ENCODE peak calls at places on chromosome 9, in four cellular contexts. One of them, this sample, is unnamed.
A peak's percentile ranks its signal among the peaks of the same experiment; 100 is the strongest.

GRCh38 chr9:90805006-90805993 is 3.7 kb downstream of the SYK start:
- DNase-seq in CD4-positive, alpha-beta memory T cell: no peak
- DNase-seq in CD4-positive, alpha-beta T cell: no peak
- DNase-seq in right lobe of liver: no peak
- DNase-seq in this sample: no peak

GRCh38 chr9:35105571-35106342 is 2.8 kb upstream of the STOML2 start:
- DNase-seq in CD4-positive, alpha-beta T cell: no peak
- DNase-seq in right lobe of liver: no peak
- DNase-seq in CD4-positive, alpha-beta memory T cell: no peak
- DNase-seq in this sample: no peak

GRCh38 chr9:86185872-86186271 is 73.6 kb downstream of the C9orf153 start:
- DNase-seq in CD4-positive, alpha-beta T cell: no peak
- DNase-seq in CD4-positive, alpha-beta memory T cell: no peak
- DNase-seq in right lobe of liver: no peak
- DNase-seq in this sample: no peak

GRCh38 chr9:119044801-119045200 is 324.4 kb downstream of the BRINP1 start:
- DNase-seq in CD4-positive, alpha-beta memory T cell: no peak
- DNase-seq in CD4-positive, alpha-beta T cell: no peak
- DNase-seq in right lobe of liver: no peak
- DNase-seq in this sample: no peak

GRCh38 chr9:27247756-27248155 is 49.2 kb downstream of the EQTN start:
- DNase-seq in right lobe of liver: no peak
- DNase-seq in CD4-positive, alpha-beta memory T cell: no peak
- DNase-seq in CD4-positive, alpha-beta T cell: no peak
- DNase-seq in this sample: no peak

GRCh38 chr9:105359899-105360298 is 87.9 kb upstream of the FSD1L start:
- DNase-seq in CD4-positive, alpha-beta memory T cell: no peak
- DNase-seq in CD4-positive, alpha-beta T cell: no peak
- DNase-seq in right lobe of liver: no peak
- DNase-seq in this sample: no peak

GRCh38 chr9:101536351-101536750 is 2.7 kb downstream of the RNF20 start:
- DNase-seq in CD4-positive, alpha-beta T cell: no peak
- DNase-seq in right lobe of liver: no peak
- DNase-seq in CD4-positive, alpha-beta memory T cell: no peak
- DNase-seq in this sample: no peak

GRCh38 chr9:69696802-69697201 is 24.6 kb upstream of the APBA1 start:
- DNase-seq in CD4-positive, alpha-beta T cell: no peak
- DNase-seq in CD4-positive, alpha-beta memory T cell: no peak
- DNase-seq in right lobe of liver: no peak
- DNase-seq in this sample: no peak

GRCh38 chr9:119588874-119589560 is 219.8 kb upstream of the BRINP1 start:
- DNase-seq in CD4-positive, alpha-beta memory T cell: no peak
- DNase-seq in right lobe of liver: no peak
- DNase-seq in CD4-positive, alpha-beta T cell: no peak
- DNase-seq in this sample: no peak

GRCh38 chr9:135971892-135972291 is 10.7 kb upstream of the UBAC1 start:
- DNase-seq in CD4-positive, alpha-beta T cell: no peak
- DNase-seq in CD4-positive, alpha-beta memory T cell: peak; percentile 46
- DNase-seq in right lobe of liver: peak; percentile 53
- DNase-seq in this sample: no peak

GRCh38 chr9:136619742-136620440 is 42.8 kb upstream of the EGFL7 start:
- DNase-seq in CD4-positive, alpha-beta T cell: no peak
- DNase-seq in right lobe of liver: peak; percentile 95
- DNase-seq in CD4-positive, alpha-beta memory T cell: no peak
- DNase-seq in this sample: no peak

GRCh38 chr9:3224931-3225330 is 300.9 kb downstream of the RFX3 start:
- DNase-seq in right lobe of liver: no peak
- DNase-seq in CD4-positive, alpha-beta memory T cell: no peak
- DNase-seq in CD4-positive, alpha-beta T cell: no peak
- DNase-seq in this sample: no peak

GRCh38 chr9:129640086-129640870 is 1.7 kb downstream of the ASB6 start:
- DNase-seq in CD4-positive, alpha-beta memory T cell: no peak
- DNase-seq in right lobe of liver: no peak
- DNase-seq in CD4-positive, alpha-beta T cell: no peak
- DNase-seq in this sample: peak; percentile 57

GRCh38 chr9:124296094-124296493 is 38.3 kb downstream of the NEK6 start:
- DNase-seq in CD4-positive, alpha-beta T cell: no peak
- DNase-seq in right lobe of liver: peak; percentile 26
- DNase-seq in CD4-positive, alpha-beta memory T cell: no peak
- DNase-seq in this sample: no peak

GRCh38 chr9:33233659-33234335 is 6.2 kb upstream of the SPINK4 start:
- DNase-seq in right lobe of liver: peak; percentile 27
- DNase-seq in CD4-positive, alpha-beta T cell: no peak
- DNase-seq in CD4-positive, alpha-beta memory T cell: no peak
- DNase-seq in this sample: no peak

GRCh38 chr9:94846739-94847138 is 120.2 kb downstream of the AOPEP start:
- DNase-seq in CD4-positive, alpha-beta T cell: no peak
- DNase-seq in CD4-positive, alpha-beta memory T cell: no peak
- DNase-seq in right lobe of liver: no peak
- DNase-seq in this sample: no peak

GRCh38 chr9:94843089-94843488 is 116.6 kb downstream of the AOPEP start:
- DNase-seq in CD4-positive, alpha-beta T cell: no peak
- DNase-seq in CD4-positive, alpha-beta memory T cell: no peak
- DNase-seq in right lobe of liver: no peak
- DNase-seq in this sample: no peak

GRCh38 chr9:94851467-94851866 is 125.0 kb downstream of the AOPEP start:
- DNase-seq in right lobe of liver: no peak
- DNase-seq in CD4-positive, alpha-beta memory T cell: no peak
- DNase-seq in CD4-positive, alpha-beta T cell: no peak
- DNase-seq in this sample: no peak

GRCh38 chr9:94850540-94851434 is 124.3 kb downstream of the AOPEP start:
- DNase-seq in right lobe of liver: no peak
- DNase-seq in CD4-positive, alpha-beta T cell: no peak
- DNase-seq in CD4-positive, alpha-beta memory T cell: no peak
- DNase-seq in this sample: no peak

DNA sequence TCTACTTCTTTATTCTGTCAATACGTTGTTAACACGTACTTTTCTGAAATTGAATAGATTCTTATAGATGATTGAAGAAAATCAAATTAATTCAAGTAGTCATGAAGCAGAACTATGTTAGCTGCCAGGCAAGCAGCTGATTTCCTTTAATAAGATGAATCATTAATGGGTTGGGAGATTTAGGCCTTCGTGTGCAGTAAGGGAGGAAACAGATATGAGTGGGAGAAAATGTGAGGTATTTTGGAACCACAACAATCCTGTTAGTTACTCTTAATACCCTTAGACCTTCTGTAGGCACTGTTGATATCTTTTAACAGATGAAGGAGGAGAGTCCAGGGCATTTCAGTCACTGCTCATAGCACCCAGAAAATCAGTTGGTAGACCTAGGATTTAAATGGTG is 121.0 kb downstream of the AOPEP start:
- DNase-seq in CD4-positive, alpha-beta T cell: no peak
- DNase-seq in right lobe of liver: no peak
- DNase-seq in CD4-positive, alpha-beta memory T cell: no peak
- DNase-seq in this sample: no peak
- H3K27ac ChIP-seq in CD4-positive, alpha-beta T cell: no peak overlapping the region
- H3K27ac ChIP-seq in right lobe of liver: no peak overlapping the region
- H3K27ac ChIP-seq in CD4-positive, alpha-beta memory T cell: no peak overlapping the region
- H3K27ac ChIP-seq in this sample: no peak overlapping the region

DNA sequence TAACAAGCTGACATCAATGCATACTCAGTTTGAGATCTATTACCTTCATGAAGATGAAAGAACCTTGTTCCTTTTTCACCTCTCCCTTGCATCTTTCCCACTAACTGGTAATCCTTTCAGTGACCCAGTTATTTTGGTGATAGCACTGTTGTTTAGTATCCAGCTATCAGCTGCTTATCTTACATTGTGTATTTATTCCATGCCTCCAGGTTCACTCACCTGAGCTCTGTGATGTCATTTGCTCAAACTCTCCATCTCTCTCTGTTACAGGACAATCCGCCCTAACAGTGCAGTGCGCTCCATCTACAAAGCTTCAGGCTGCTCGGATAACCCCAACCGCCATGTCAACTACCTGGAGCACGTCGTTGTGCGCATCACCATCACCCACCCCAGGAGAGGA is 235.5 kb downstream of the RFK start:
- DNase-seq in CD4-positive, alpha-beta T cell: no peak
- DNase-seq in CD4-positive, alpha-beta memory T cell: no peak
- DNase-seq in right lobe of liver: no peak
- DNase-seq in this sample: no peak
- H3K27ac ChIP-seq in CD4-positive, alpha-beta T cell: no peak overlapping the region
- H3K27ac ChIP-seq in CD4-positive, alpha-beta memory T cell: no peak overlapping the region
- H3K27ac ChIP-seq in right lobe of liver: peak overlapping the region; percentile 76
- H3K27ac ChIP-seq in this sample: no peak overlapping the region

GRCh38 chr9:131516930-131517329 is 14.1 kb downstream of the UCK1 start:
- DNase-seq in CD4-positive, alpha-beta memory T cell: no peak
- DNase-seq in right lobe of liver: no peak
- DNase-seq in CD4-positive, alpha-beta T cell: no peak
- DNase-seq in this sample: no peak
- H3K27ac ChIP-seq in CD4-positive, alpha-beta memory T cell: no peak overlapping the region
- H3K27ac ChIP-seq in right lobe of liver: no peak overlapping the region
- H3K27ac ChIP-seq in CD4-positive, alpha-beta T cell: no peak overlapping the region
- H3K27ac ChIP-seq in this sample: no peak overlapping the region

GRCh38 chr9:110814159-110814558 is 145.6 kb downstream of the MUSK start:
- DNase-seq in CD4-positive, alpha-beta memory T cell: no peak
- DNase-seq in right lobe of liver: no peak
- DNase-seq in CD4-positive, alpha-beta T cell: no peak
- DNase-seq in this sample: no peak
- H3K27ac ChIP-seq in CD4-positive, alpha-beta memory T cell: no peak overlapping the region
- H3K27ac ChIP-seq in right lobe of liver: no peak overlapping the region
- H3K27ac ChIP-seq in CD4-positive, alpha-beta T cell: no peak overlapping the region
- H3K27ac ChIP-seq in this sample: no peak overlapping the region

GRCh38 chr9:121283856-121284732 is 16.1 kb downstream of the GSN start:
- DNase-seq in CD4-positive, alpha-beta T cell: no peak
- DNase-seq in right lobe of liver: no peak
- DNase-seq in CD4-positive, alpha-beta memory T cell: no peak
- DNase-seq in this sample: no peak

GRCh38 chr9:121280715-121281613 is 13.0 kb downstream of the GSN start:
- DNase-seq in CD4-positive, alpha-beta T cell: no peak
- DNase-seq in CD4-positive, alpha-beta memory T cell: no peak
- DNase-seq in right lobe of liver: no peak
- DNase-seq in this sample: no peak

GRCh38 chr9:121281614-121282291 is 13.8 kb downstream of the GSN start:
- DNase-seq in CD4-positive, alpha-beta T cell: no peak
- DNase-seq in CD4-positive, alpha-beta memory T cell: no peak
- DNase-seq in right lobe of liver: peak; percentile 72
- DNase-seq in this sample: no peak

GRCh38 chr9:121283072-121283398 is 15.1 kb downstream of the GSN start:
- DNase-seq in CD4-positive, alpha-beta T cell: no peak
- DNase-seq in right lobe of liver: no peak
- DNase-seq in CD4-positive, alpha-beta memory T cell: no peak
- DNase-seq in this sample: no peak

GRCh38 chr9:121282309-121283071 is 14.5 kb downstream of the GSN start:
- DNase-seq in right lobe of liver: no peak
- DNase-seq in CD4-positive, alpha-beta memory T cell: no peak
- DNase-seq in CD4-positive, alpha-beta T cell: no peak
- DNase-seq in this sample: no peak
- H3K27ac ChIP-seq in right lobe of liver: peak overlapping the region; percentile 56
- H3K27ac ChIP-seq in CD4-positive, alpha-beta memory T cell: no peak overlapping the region
- H3K27ac ChIP-seq in CD4-positive, alpha-beta T cell: no peak overlapping the region
- H3K27ac ChIP-seq in this sample: peak overlapping the region; percentile 91

GRCh38 chr9:125515281-125515680 is 191.7 kb downstream of the MAPKAP1 start:
- DNase-seq in CD4-positive, alpha-beta memory T cell: no peak
- DNase-seq in CD4-positive, alpha-beta T cell: no peak
- DNase-seq in right lobe of liver: no peak
- DNase-seq in this sample: no peak

GRCh38 chr9:125516381-125516960 is 190.5 kb downstream of the MAPKAP1 start:
- DNase-seq in right lobe of liver: no peak
- DNase-seq in CD4-positive, alpha-beta T cell: no peak
- DNase-seq in CD4-positive, alpha-beta memory T cell: no peak
- DNase-seq in this sample: no peak

GRCh38 chr9:125511780-125512179 is 195.2 kb downstream of the MAPKAP1 start:
- DNase-seq in CD4-positive, alpha-beta memory T cell: no peak
- DNase-seq in right lobe of liver: no peak
- DNase-seq in CD4-positive, alpha-beta T cell: no peak
- DNase-seq in this sample: no peak

GRCh38 chr9:125514468-125514867 is 192.5 kb downstream of the MAPKAP1 start:
- DNase-seq in CD4-positive, alpha-beta T cell: no peak
- DNase-seq in right lobe of liver: no peak
- DNase-seq in CD4-positive, alpha-beta memory T cell: no peak
- DNase-seq in this sample: no peak

DNA sequence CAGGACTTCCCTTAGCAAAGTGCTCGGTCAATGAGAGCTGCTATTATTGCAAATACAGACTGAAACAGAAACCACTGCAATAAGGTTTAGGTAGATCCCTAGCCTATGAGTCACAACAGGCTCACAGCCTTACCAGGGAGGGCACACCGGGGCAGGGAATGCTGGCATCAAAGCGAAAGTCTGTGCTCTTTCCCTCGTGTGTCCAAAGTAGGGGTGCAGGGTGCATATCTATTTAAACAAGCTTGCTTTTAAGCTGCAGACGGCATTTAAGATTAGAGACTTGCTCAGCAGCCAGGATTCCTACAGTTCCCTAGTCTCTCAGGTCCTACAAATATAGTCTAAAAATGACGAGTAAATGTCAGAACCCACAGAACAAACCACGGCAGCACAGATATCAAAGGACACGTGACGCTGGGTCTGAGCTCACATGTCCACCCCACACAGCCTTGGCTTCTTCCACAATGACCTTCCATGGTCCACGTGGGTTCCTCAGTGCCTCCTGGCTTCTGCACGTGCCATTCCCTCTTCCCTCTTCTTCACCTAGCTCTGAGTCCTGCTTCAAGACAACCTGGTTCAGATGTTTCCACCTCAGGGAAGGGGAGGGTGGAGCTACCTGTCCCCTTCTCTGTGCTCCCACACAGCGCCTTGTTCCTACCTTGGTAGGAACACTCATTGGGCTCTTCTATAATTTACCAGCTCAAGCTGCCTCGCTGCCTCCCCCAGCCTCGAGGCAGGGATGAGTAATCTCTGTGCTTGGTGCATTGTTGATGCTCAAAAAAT is 193.2 kb downstream of the MAPKAP1 start:
- DNase-seq in CD4-positive, alpha-beta memory T cell: no peak
- DNase-seq in right lobe of liver: peak; percentile 72
- DNase-seq in CD4-positive, alpha-beta T cell: no peak
- DNase-seq in this sample: peak; percentile 71
- H3K27ac ChIP-seq in CD4-positive, alpha-beta memory T cell: no peak overlapping the region
- H3K27ac ChIP-seq in right lobe of liver: peak overlapping the region; percentile 75
- H3K27ac ChIP-seq in CD4-positive, alpha-beta T cell: no peak overlapping the region
- H3K27ac ChIP-seq in this sample: peak overlapping the region; percentile 72

GRCh38 chr9:95874989-95875304 is 544 bp upstream of the ERCC6L2 start:
- DNase-seq in CD4-positive, alpha-beta memory T cell: peak; percentile 57
- DNase-seq in right lobe of liver: peak; percentile 66
- DNase-seq in CD4-positive, alpha-beta T cell: peak; percentile 34
- DNase-seq in this sample: peak; percentile 48
- H3K27ac ChIP-seq in CD4-positive, alpha-beta memory T cell: no peak overlapping the region
- H3K27ac ChIP-seq in right lobe of liver: no peak overlapping the region
- H3K27ac ChIP-seq in CD4-positive, alpha-beta T cell: no peak overlapping the region
- H3K27ac ChIP-seq in this sample: peak overlapping the region; percentile 98

GRCh38 chr9:133950206-133950915 is 41.8 kb downstream of the VAV2 start:
- DNase-seq in right lobe of liver: peak; percentile 17
- DNase-seq in CD4-positive, alpha-beta T cell: no peak
- DNase-seq in CD4-positive, alpha-beta memory T cell: no peak
- DNase-seq in this sample: no peak
- H3K27ac ChIP-seq in right lobe of liver: no peak overlapping the region
- H3K27ac ChIP-seq in CD4-positive, alpha-beta T cell: no peak overlapping the region
- H3K27ac ChIP-seq in CD4-positive, alpha-beta memory T cell: no peak overlapping the region
- H3K27ac ChIP-seq in this sample: no peak overlapping the region

GRCh38 chr9:128243486-128244415 is 32.1 kb downstream of the GOLGA2 start:
- DNase-seq in CD4-positive, alpha-beta memory T cell: no peak
- DNase-seq in CD4-positive, alpha-beta T cell: no peak
- DNase-seq in right lobe of liver: no peak
- DNase-seq in this sample: no peak

GRCh38 chr9:128244443-128245226 is 31.2 kb downstream of the GOLGA2 start:
- DNase-seq in CD4-positive, alpha-beta T cell: no peak
- DNase-seq in right lobe of liver: no peak
- DNase-seq in CD4-positive, alpha-beta memory T cell: no peak
- DNase-seq in this sample: no peak

GRCh38 chr9:128242828-128243485 is 32.9 kb downstream of the GOLGA2 start:
- DNase-seq in CD4-positive, alpha-beta T cell: no peak
- DNase-seq in CD4-positive, alpha-beta memory T cell: no peak
- DNase-seq in right lobe of liver: no peak
- DNase-seq in this sample: no peak

GRCh38 chr9:128245293-128246151 is 30.3 kb downstream of the GOLGA2 start:
- DNase-seq in CD4-positive, alpha-beta memory T cell: no peak
- DNase-seq in CD4-positive, alpha-beta T cell: no peak
- DNase-seq in right lobe of liver: no peak
- DNase-seq in this sample: no peak

GRCh38 chr9:128242124-128242523 is 33.7 kb downstream of the GOLGA2 start:
- DNase-seq in CD4-positive, alpha-beta memory T cell: no peak
- DNase-seq in right lobe of liver: no peak
- DNase-seq in CD4-positive, alpha-beta T cell: no peak
- DNase-seq in this sample: no peak
- H3K27ac ChIP-seq in CD4-positive, alpha-beta memory T cell: no peak overlapping the region
- H3K27ac ChIP-seq in right lobe of liver: no peak overlapping the region
- H3K27ac ChIP-seq in CD4-positive, alpha-beta T cell: no peak overlapping the region
- H3K27ac ChIP-seq in this sample: no peak overlapping the region